ENCODE peak calls at places on chromosomes 12 and 14, in ten cellular contexts. R is body of pancreas, L is K562, V is HepG2, S is IMR-90, J is right lobe of liver, I is suprapubic skin, Q is breast epithelium, H is HCT116, D is uterus. K is an unnamed sample.

GRCh38 chr14:20035449-20035848 is 389 bp downstream of the OR4K13 start:
- DNase-seq in R (no peak), L (no peak), V (no peak), S (no peak), J (no peak), I (no peak), Q (no peak), H (no peak), D (no peak), K (no peak)

GRCh38 chr12:80068173-80068572 is 31.2 kb upstream of the OTOGL start:
- DNase-seq in R (no peak), L (no peak), V (no peak), S (no peak), J (no peak), I (no peak), Q (no peak), H (no peak), D (no peak), K (no peak)

GRCh38 chr14:56949828-56950227 is 139.5 kb upstream of the OTX2 start:
- DNase-seq in R (peak; percentile 45), L (no peak), V (no peak), S (no peak), J (no peak), I (no peak), Q (no peak), H (no peak), D (no peak), K (no peak)

GRCh38 chr14:69484444-69485113 is at the start of gene PLEKHD1:
- DNase-seq in R (no peak), L (peak; percentile 55), V (no peak), S (no peak), J (no peak), I (no peak), Q (no peak), H (peak; percentile 18), D (no peak), K (no peak)

GRCh38 chr14:72716471-72716870 is 177.4 kb downstream of the DPF3 start:
- DNase-seq in R (no peak), L (no peak), V (no peak), S (peak; percentile 41), J (no peak), I (no peak), Q (no peak), H (no peak), D (no peak), K (no peak)

GRCh38 chr14:102923201-102923919 is 897 bp downstream of the AMN start:
- DNase-seq in R (no peak), L (no peak), V (peak; percentile 20), S (no peak), J (no peak), I (no peak), Q (no peak), H (no peak), D (no peak), K (no peak)

GRCh38 chr12:29534935-29535334 is 37.4 kb upstream of the OVCH1 start:
- DNase-seq in R (no peak), L (no peak), V (peak; percentile 5), S (peak; percentile 26), J (no peak), I (no peak), Q (no peak), H (no peak), D (no peak), K (no peak)

GRCh38 chr14:88002421-88002820 is 2.5 kb upstream of the GPR65 start:
- DNase-seq in R (no peak), L (no peak), V (no peak), S (no peak), J (no peak), I (no peak), Q (no peak), H (no peak), D (no peak), K (no peak)

GRCh38 chr12:118145113-118145797 is 9.3 kb downstream of the PEBP1 start:
- DNase-seq in R (no peak), L (no peak), V (no peak), S (no peak), J (no peak), I (no peak), Q (no peak), H (no peak), D (no peak), K (no peak)

GRCh38 chr12:32106153-32106516 is 512 bp upstream of the BICD1 start:
- DNase-seq in R (no peak), L (peak; percentile 13), V (no peak), S (no peak), J (no peak), I (no peak), Q (no peak), H (no peak), D (no peak), K (no peak)

GRCh38 chr12:52613363-52614030 is 4.9 kb downstream of the KRT73 start:
- DNase-seq in R (no peak), L (no peak), V (no peak), S (no peak), J (no peak), I (no peak), Q (no peak), H (no peak), D (no peak), K (no peak)

GRCh38 chr12:131054345-131055092 is 100.8 kb downstream of the ADGRD1 start:
- DNase-seq in R (no peak), L (no peak), V (no peak), S (no peak), J (no peak), I (peak; percentile 44), Q (no peak), H (no peak), D (no peak), K (peak; percentile 51)

GRCh38 chr14:33676135-33676566 is 274.7 kb downstream of the EGLN3 start:
- DNase-seq in R (peak; percentile 12), L (peak; percentile 11), V (peak; percentile 60), S (no peak), J (peak; percentile 25), I (no peak), Q (no peak), H (peak; percentile 16), D (no peak), K (peak; percentile 51)

GRCh38 chr14:53955671-53956426 is 776 bp downstream of the BMP4 start:
- DNase-seq in R (no peak), L (no peak), V (peak; percentile 37), S (no peak), J (peak; percentile 51), I (peak; percentile 89), Q (peak; percentile 31), H (no peak), D (peak; percentile 83), K (peak; percentile 83)

GRCh38 chr12:127774828-127775227 is 492.1 kb upstream of the TMEM132C start:
- DNase-seq in R (no peak), L (no peak), V (no peak), S (no peak), J (no peak), I (no peak), Q (no peak), H (no peak), D (peak; percentile 63), K (no peak)

GRCh38 chr12:56425188-56425587 is 24.0 kb downstream of the TIMELESS start:
- DNase-seq in R (no peak), L (no peak), V (no peak), S (no peak), J (no peak), I (no peak), Q (no peak), H (no peak), D (no peak), K (no peak)

GRCh38 chr12:56431288-56431687 is 17.9 kb downstream of the TIMELESS start:
- DNase-seq in R (no peak), L (no peak), V (no peak), S (no peak), J (no peak), I (no peak), Q (no peak), H (no peak), D (no peak), K (no peak)

GRCh38 chr12:56420411-56420810 is 28.8 kb downstream of the TIMELESS start:
- DNase-seq in R (no peak), L (no peak), V (no peak), S (no peak), J (no peak), I (no peak), Q (no peak), H (no peak), D (no peak), K (no peak)

GRCh38 chr12:56431850-56432249 is 17.4 kb downstream of the TIMELESS start:
- DNase-seq in R (no peak), L (no peak), V (no peak), S (peak; percentile 43), J (no peak), I (no peak), Q (no peak), H (no peak), D (no peak), K (no peak)

GRCh38 chr12:56425940-56426438 is 23.2 kb downstream of the TIMELESS start:
- DNase-seq in R (no peak), L (no peak), V (no peak), S (no peak), J (no peak), I (no peak), Q (no peak), H (no peak), D (no peak), K (no peak)
- H3K36me3 ChIP-seq in R (peaks cover 3% of the 10 kb centered on the region), L (peaks cover 86% of the 10 kb centered on the region), V (peaks cover 11% of the 10 kb centered on the region), S (peaks cover 29% of the 10 kb centered on the region), J (peaks cover 5% of the 10 kb centered on the region), I (peaks cover 39% of the 10 kb centered on the region), Q (no peaks in the 10 kb centered on the region), H (peaks cover 24% of the 10 kb centered on the region), D (no peaks in the 10 kb centered on the region), K (no peaks in the 10 kb centered on the region)

GRCh38 chr12:106634206-106634605 is 51.4 kb downstream of the RFX4 start:
- DNase-seq in R (no peak), L (no peak), V (no peak), S (no peak), J (no peak), I (no peak), Q (no peak), H (no peak), D (no peak), K (no peak)
- TF ChIP-seq POLR2A in R (no peak), L (no peak), V (no peak), S (no peak), J (no peak), I (no peak), Q (no peak), H (no peak), D (no peak), K (no peak)

GRCh38 chr12:92030618-92031017 is 115.0 kb downstream of the BTG1 start:
- DNase-seq in R (peak; percentile 49), L (no peak), V (no peak), S (peak; percentile 24), J (no peak), I (no peak), Q (peak; percentile 45), H (no peak), D (peak; percentile 37), K (peak; percentile 37)
- H3K4me1 ChIP-seq in R (peaks cover 48% of the 10 kb centered on the region), L (peaks cover 12% of the 10 kb centered on the region), V (peaks cover 14% of the 10 kb centered on the region), S (peaks cover 2% of the 10 kb centered on the region), J (no peaks in the 10 kb centered on the region), I (peaks cover 63% of the 10 kb centered on the region), Q (no peaks in the 10 kb centered on the region), H (no peaks in the 10 kb centered on the region), D (no peaks in the 10 kb centered on the region), K (peaks cover 36% of the 10 kb centered on the region)

DNA sequence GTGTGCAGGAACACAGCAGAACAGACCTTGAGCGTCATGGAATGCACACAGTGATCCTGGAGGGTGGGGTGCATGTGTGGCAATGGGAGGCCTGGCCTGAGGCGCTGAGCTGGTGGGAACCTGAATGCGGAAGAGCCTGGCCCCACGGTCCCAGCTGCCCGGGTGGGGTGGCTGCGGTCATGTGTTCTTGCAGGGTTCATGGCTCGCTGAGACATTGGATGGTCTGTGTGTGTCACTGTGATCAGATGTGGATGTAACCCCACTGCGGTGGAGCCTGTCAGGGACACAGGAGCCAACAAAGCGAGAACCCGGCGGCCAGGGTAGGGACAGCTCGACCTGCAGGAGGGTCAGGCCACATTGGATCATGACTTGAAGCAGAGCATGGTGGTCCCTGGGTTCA is 23.2 kb downstream of the MTA1 start:
- DNase-seq in R (no peak), L (no peak), V (no peak), S (no peak), J (no peak), I (no peak), Q (no peak), H (no peak), D (no peak), K (no peak)
- H3K36me3 ChIP-seq in R (no peaks in the 10 kb centered on the region), L (peaks cover 45% of the 10 kb centered on the region), V (peaks cover 10% of the 10 kb centered on the region), S (peaks cover 24% of the 10 kb centered on the region), J (no peaks in the 10 kb centered on the region), I (peaks cover 15% of the 10 kb centered on the region), Q (no peaks in the 10 kb centered on the region), H (peaks cover 6% of the 10 kb centered on the region), D (no peaks in the 10 kb centered on the region), K (no peaks in the 10 kb centered on the region)